ENCODE peak calls at places on chromosomes 7 and 10, in six cellular contexts. One of them, this sample, is unnamed.
A peak's percentile ranks its signal among the peaks of the same experiment; 100 is the strongest.

GRCh38 chr7:158549176-158549833 is 38.3 kb downstream of the PTPRN2 start:
- DNase-seq in hepatocyte: no peak
- DNase-seq in BE2C: peak; percentile 83
- DNase-seq in OCI-LY7: no peak
- DNase-seq in DND-41: no peak
- DNase-seq in GM06990: no peak
- DNase-seq in this sample: peak; percentile 36

GRCh38 chr7:157250605-157251228 is 86.1 kb upstream of the DNAJB6 start:
- DNase-seq in BE2C: peak; percentile 66
- DNase-seq in OCI-LY7: peak; percentile 72
- DNase-seq in GM06990: no peak
- DNase-seq in DND-41: peak; percentile 61
- DNase-seq in hepatocyte: peak; percentile 68
- DNase-seq in this sample: no peak

GRCh38 chr10:35640951-35641429 is 1.1 kb downstream of the FZD8 start:
- DNase-seq in DND-41: no peak
- DNase-seq in OCI-LY7: peak; percentile 83
- DNase-seq in BE2C: peak; percentile 82
- DNase-seq in GM06990: peak; percentile 80
- DNase-seq in hepatocyte: peak; percentile 85
- DNase-seq in this sample: peak; percentile 82

GRCh38 chr7:1291040-1291689 is 58.5 kb downstream of the UNCX start:
- DNase-seq in DND-41: no peak
- DNase-seq in BE2C: no peak
- DNase-seq in hepatocyte: no peak
- DNase-seq in GM06990: no peak
- DNase-seq in OCI-LY7: no peak
- DNase-seq in this sample: no peak

GRCh38 chr7:22709857-22710256 is 17.1 kb upstream of the IL6 start:
- DNase-seq in DND-41: no peak
- DNase-seq in OCI-LY7: peak; percentile 65
- DNase-seq in BE2C: no peak
- DNase-seq in GM06990: no peak
- DNase-seq in hepatocyte: no peak
- DNase-seq in this sample: no peak

GRCh38 chr7:150428671-150429451 is 21.6 kb upstream of the GIMAP8 start:
- DNase-seq in OCI-LY7: no peak
- DNase-seq in BE2C: no peak
- DNase-seq in hepatocyte: no peak
- DNase-seq in DND-41: peak; percentile 86
- DNase-seq in GM06990: peak; percentile 41
- DNase-seq in this sample: peak; percentile 94

GRCh38 chr7:157664866-157665633 is 328.2 kb downstream of the DNAJB6 start:
- DNase-seq in GM06990: no peak
- DNase-seq in OCI-LY7: no peak
- DNase-seq in DND-41: no peak
- DNase-seq in hepatocyte: no peak
- DNase-seq in BE2C: no peak
- DNase-seq in this sample: no peak

GRCh38 chr7:7180725-7181428 is 1.5 kb upstream of the C1GALT1 start:
- DNase-seq in DND-41: no peak
- DNase-seq in BE2C: no peak
- DNase-seq in hepatocyte: no peak
- DNase-seq in GM06990: no peak
- DNase-seq in OCI-LY7: no peak
- DNase-seq in this sample: no peak

GRCh38 chr10:71696635-71697326 is 22.8 kb downstream of the C10orf105 start:
- DNase-seq in hepatocyte: peak; percentile 73
- DNase-seq in GM06990: peak; percentile 34
- DNase-seq in OCI-LY7: peak; percentile 77
- DNase-seq in DND-41: peak; percentile 79
- DNase-seq in BE2C: peak; percentile 75
- DNase-seq in this sample: no peak

GRCh38 chr7:101538596-101539459 is 90.3 kb downstream of the MYL10 start:
- DNase-seq in DND-41: peak; percentile 66
- DNase-seq in GM06990: peak; percentile 38
- DNase-seq in OCI-LY7: peak; percentile 61
- DNase-seq in BE2C: peak; percentile 73
- DNase-seq in hepatocyte: peak; percentile 81
- DNase-seq in this sample: no peak

GRCh38 chr7:148473694-148474222 is 116.8 kb upstream of the C7orf33 start:
- DNase-seq in OCI-LY7: no peak
- DNase-seq in GM06990: no peak
- DNase-seq in BE2C: no peak
- DNase-seq in hepatocyte: no peak
- DNase-seq in DND-41: no peak
- DNase-seq in this sample: no peak

GRCh38 chr10:21432266-21432665 is 93.2 kb downstream of the SKIDA1 start:
- DNase-seq in hepatocyte: no peak
- DNase-seq in OCI-LY7: no peak
- DNase-seq in GM06990: no peak
- DNase-seq in BE2C: no peak
- DNase-seq in DND-41: no peak
- DNase-seq in this sample: no peak

GRCh38 chr10:35119378-35119777 is 7.3 kb upstream of the CREM start:
- DNase-seq in GM06990: no peak
- DNase-seq in OCI-LY7: no peak
- DNase-seq in BE2C: no peak
- DNase-seq in hepatocyte: no peak
- DNase-seq in DND-41: no peak
- DNase-seq in this sample: no peak

GRCh38 chr7:82183633-82184032 is 259.9 kb downstream of the CACNA2D1 start:
- DNase-seq in DND-41: no peak
- DNase-seq in BE2C: no peak
- DNase-seq in hepatocyte: no peak
- DNase-seq in GM06990: no peak
- DNase-seq in OCI-LY7: no peak
- DNase-seq in this sample: no peak

GRCh38 chr7:36047254-36047653 is 105.8 kb upstream of the EEPD1 start:
- DNase-seq in hepatocyte: no peak
- DNase-seq in GM06990: no peak
- DNase-seq in DND-41: no peak
- DNase-seq in BE2C: peak; percentile 31
- DNase-seq in OCI-LY7: peak; percentile 6
- DNase-seq in this sample: no peak

GRCh38 chr7:30027065-30027456 is 559 bp upstream of the FKBP14 start:
- DNase-seq in hepatocyte: peak; percentile 70
- DNase-seq in OCI-LY7: peak; percentile 61
- DNase-seq in DND-41: no peak
- DNase-seq in BE2C: peak; percentile 11
- DNase-seq in GM06990: peak; percentile 39
- DNase-seq in this sample: no peak

GRCh38 chr10:79139124-79139835 is 70.5 kb downstream of the ZMIZ1 start:
- DNase-seq in BE2C: no peak
- DNase-seq in GM06990: no peak
- DNase-seq in hepatocyte: peak; percentile 73
- DNase-seq in DND-41: no peak
- DNase-seq in OCI-LY7: no peak
- DNase-seq in this sample: no peak

GRCh38 chr7:105487559-105488218 is 34.4 kb downstream of the PUS7 start:
- DNase-seq in hepatocyte: peak; percentile 70
- DNase-seq in BE2C: no peak
- DNase-seq in DND-41: no peak
- DNase-seq in OCI-LY7: peak; percentile 33
- DNase-seq in GM06990: no peak
- DNase-seq in this sample: peak; percentile 71

GRCh38 chr7:32253245-32253644 is 183.0 kb upstream of the PDE1C start:
- DNase-seq in GM06990: no peak
- DNase-seq in OCI-LY7: no peak
- DNase-seq in BE2C: no peak
- DNase-seq in hepatocyte: no peak
- DNase-seq in DND-41: no peak
- DNase-seq in this sample: no peak

GRCh38 chr10:15857001-15857608 is 3.2 kb downstream of the MINDY3 start:
- DNase-seq in OCI-LY7: no peak
- DNase-seq in DND-41: no peak
- DNase-seq in BE2C: no peak
- DNase-seq in hepatocyte: no peak
- DNase-seq in GM06990: no peak
- DNase-seq in this sample: no peak

GRCh38 chr10:95706990-95707389 is 13.3 kb upstream of the TCTN3 start:
- DNase-seq in OCI-LY7: no peak
- DNase-seq in DND-41: no peak
- DNase-seq in hepatocyte: no peak
- DNase-seq in GM06990: no peak
- DNase-seq in BE2C: no peak
- DNase-seq in this sample: no peak

GRCh38 chr10:87734987-87735827 is 75.5 kb downstream of the PAPSS2 start:
- DNase-seq in BE2C: peak; percentile 16
- DNase-seq in hepatocyte: peak; percentile 56
- DNase-seq in DND-41: no peak
- DNase-seq in GM06990: no peak
- DNase-seq in OCI-LY7: peak; percentile 61
- DNase-seq in this sample: no peak

GRCh38 chr7:16571941-16572340 is 45.3 kb downstream of the LRRC72 start:
- DNase-seq in OCI-LY7: no peak
- DNase-seq in GM06990: no peak
- DNase-seq in BE2C: no peak
- DNase-seq in hepatocyte: no peak
- DNase-seq in DND-41: no peak
- DNase-seq in this sample: no peak

GRCh38 chr7:118844748-118845147 is 620.2 kb downstream of the ANKRD7 start:
- DNase-seq in GM06990: no peak
- DNase-seq in OCI-LY7: no peak
- DNase-seq in DND-41: no peak
- DNase-seq in BE2C: no peak
- DNase-seq in hepatocyte: no peak
- DNase-seq in this sample: no peak

GRCh38 chr7:15503603-15504280 is 58.1 kb downstream of the AGMO start:
- DNase-seq in GM06990: no peak
- DNase-seq in OCI-LY7: no peak
- DNase-seq in hepatocyte: no peak
- DNase-seq in BE2C: no peak
- DNase-seq in DND-41: no peak
- DNase-seq in this sample: no peak

GRCh38 chr7:101952355-101953247 is 135.2 kb downstream of the CUX1 start:
- DNase-seq in DND-41: no peak
- DNase-seq in hepatocyte: peak; percentile 51
- DNase-seq in GM06990: no peak
- DNase-seq in OCI-LY7: no peak
- DNase-seq in BE2C: no peak
- DNase-seq in this sample: no peak

GRCh38 chr10:58352956-58353610 is 18.3 kb downstream of the UBE2D1 start:
- DNase-seq in GM06990: no peak
- DNase-seq in hepatocyte: no peak
- DNase-seq in OCI-LY7: no peak
- DNase-seq in BE2C: no peak
- DNase-seq in DND-41: no peak
- DNase-seq in this sample: peak; percentile 52

GRCh38 chr7:19106308-19107141 is 10.9 kb downstream of the TWIST1 start:
- DNase-seq in OCI-LY7: no peak
- DNase-seq in GM06990: no peak
- DNase-seq in hepatocyte: no peak
- DNase-seq in BE2C: peak; percentile 64
- DNase-seq in DND-41: no peak
- DNase-seq in this sample: no peak

GRCh38 chr7:114414151-114415053 is at the start of gene FOXP2:
- DNase-seq in OCI-LY7: no peak
- DNase-seq in BE2C: no peak
- DNase-seq in DND-41: no peak
- DNase-seq in hepatocyte: no peak
- DNase-seq in GM06990: peak; percentile 37
- DNase-seq in this sample: no peak

GRCh38 chr10:12833451-12833850 is 168.1 kb downstream of the CCDC3 start:
- DNase-seq in GM06990: no peak
- DNase-seq in BE2C: no peak
- DNase-seq in DND-41: no peak
- DNase-seq in hepatocyte: no peak
- DNase-seq in OCI-LY7: no peak
- DNase-seq in this sample: no peak

GRCh38 chr10:70673929-70674559 is 1.7 kb downstream of the ADAMTS14 start:
- DNase-seq in DND-41: no peak
- DNase-seq in GM06990: no peak
- DNase-seq in OCI-LY7: no peak
- DNase-seq in BE2C: no peak
- DNase-seq in hepatocyte: no peak
- DNase-seq in this sample: no peak
- H3K4me3 ChIP-seq in DND-41: no peak overlapping the region
- H3K4me3 ChIP-seq in GM06990: no peak overlapping the region
- H3K4me3 ChIP-seq in OCI-LY7: no peak overlapping the region
- H3K4me3 ChIP-seq in BE2C: no peak overlapping the region
- H3K4me3 ChIP-seq in hepatocyte: no peak overlapping the region
- H3K4me3 ChIP-seq in this sample: no peak overlapping the region

DNA sequence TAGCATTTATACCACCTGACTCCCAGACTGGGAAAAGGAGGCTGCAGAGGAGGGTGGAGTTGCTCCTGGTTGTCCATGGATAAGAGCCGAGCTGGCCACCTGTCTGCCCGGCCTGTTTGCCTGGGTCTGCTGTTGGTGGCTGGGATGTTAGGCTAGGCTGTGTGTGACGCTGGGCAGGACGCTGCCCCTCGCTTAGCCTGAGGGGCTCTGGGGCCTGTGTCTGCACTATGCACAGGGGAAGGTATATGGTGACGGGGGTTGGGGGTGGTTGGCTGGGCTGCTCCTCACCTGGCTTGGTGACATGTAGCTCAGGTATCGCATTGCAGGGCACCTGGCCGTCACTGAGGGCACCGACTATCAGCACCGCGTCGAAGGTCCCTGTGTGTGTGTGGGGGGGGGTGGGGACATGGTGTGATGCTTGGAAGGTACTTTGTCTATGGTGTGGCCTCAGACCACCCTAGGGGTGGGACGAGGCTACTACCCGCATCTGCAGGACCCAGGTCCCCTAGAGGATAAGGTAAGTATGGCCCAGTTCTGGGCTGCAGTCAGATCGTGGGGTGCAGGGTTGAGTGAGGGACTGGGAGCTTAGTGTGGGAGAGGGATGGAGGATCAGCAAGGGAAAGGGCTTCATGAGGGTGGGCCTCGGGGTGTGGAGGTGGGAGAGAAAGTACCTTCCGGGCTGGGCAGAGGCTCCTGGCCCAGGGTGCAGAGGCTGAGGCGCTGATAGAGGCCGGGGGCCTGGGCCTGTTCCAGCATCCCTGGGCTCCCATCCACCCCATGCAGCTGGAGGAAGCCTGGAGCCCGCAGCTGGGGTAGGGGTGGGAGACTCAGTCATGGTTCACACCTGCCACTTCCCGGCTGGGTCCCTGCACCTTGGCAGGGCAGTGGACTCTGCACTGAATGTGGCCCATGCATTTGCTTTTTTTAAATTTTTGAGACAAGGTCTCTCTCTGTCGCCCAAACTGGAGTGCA is 2.3 kb downstream of the METTL27 start:
- DNase-seq in BE2C: no peak
- DNase-seq in hepatocyte: no peak
- DNase-seq in DND-41: no peak
- DNase-seq in GM06990: no peak
- DNase-seq in OCI-LY7: peak; percentile 17
- DNase-seq in this sample: no peak
- TF ChIP-seq CTCF in BE2C: peak; percentile 24
- TF ChIP-seq CTCF in hepatocyte: no peak
- TF ChIP-seq CTCF in DND-41: peak; percentile 14
- TF ChIP-seq CTCF in GM06990: no peak
- TF ChIP-seq CTCF in OCI-LY7: no peak
- TF ChIP-seq CTCF in this sample: no peak

GRCh38 chr10:2895616-2896196 is 171.6 kb upstream of the PFKP start:
- DNase-seq in GM06990: no peak
- DNase-seq in DND-41: no peak
- DNase-seq in hepatocyte: no peak
- DNase-seq in BE2C: no peak
- DNase-seq in OCI-LY7: no peak
- DNase-seq in this sample: no peak
- H3K4me3 ChIP-seq in GM06990: no peak overlapping the region
- H3K4me3 ChIP-seq in DND-41: no peak overlapping the region
- H3K4me3 ChIP-seq in hepatocyte: no peak overlapping the region
- H3K4me3 ChIP-seq in BE2C: no peak overlapping the region
- H3K4me3 ChIP-seq in OCI-LY7: no peak overlapping the region
- H3K4me3 ChIP-seq in this sample: no peak overlapping the region

GRCh38 chr7:84914598-84914997 is 272.3 kb downstream of the SEMA3D start:
- DNase-seq in GM06990: no peak
- DNase-seq in hepatocyte: no peak
- DNase-seq in OCI-LY7: no peak
- DNase-seq in DND-41: no peak
- DNase-seq in BE2C: peak; percentile 14
- DNase-seq in this sample: no peak
- TF ChIP-seq CTCF in GM06990: no peak
- TF ChIP-seq CTCF in hepatocyte: no peak
- TF ChIP-seq CTCF in OCI-LY7: peak; percentile 17
- TF ChIP-seq CTCF in DND-41: no peak
- TF ChIP-seq CTCF in BE2C: peak; percentile 59
- TF ChIP-seq CTCF in this sample: peak; percentile 35